ENCODE peak calls at places on chromosomes 1 and 21, in seven cellular contexts. One of them, this sample, is unnamed.

GRCh38 chr1:5947071-5947821 is 45.0 kb downstream of the NPHP4 start:
- DNase-seq in mesenchymal stem cell: no peak
- DNase-seq in trophoblast cell: no peak
- DNase-seq in H1: no peak
- DNase-seq in IMR-90: no peak
- DNase-seq in neuronal stem cell: no peak
- DNase-seq in H9: peak; percentile 17
- DNase-seq in this sample: no peak

GRCh38 chr1:243288062-243288461 is 32.2 kb downstream of the SDCCAG8 start:
- DNase-seq in mesenchymal stem cell: no peak
- DNase-seq in trophoblast cell: no peak
- DNase-seq in IMR-90: no peak
- DNase-seq in H1: no peak
- DNase-seq in neuronal stem cell: no peak
- DNase-seq in H9: no peak
- DNase-seq in this sample: no peak

GRCh38 chr1:55061000-55061705 is 21.8 kb downstream of the PCSK9 start:
- DNase-seq in mesenchymal stem cell: no peak
- DNase-seq in H9: peak; percentile 26
- DNase-seq in IMR-90: no peak
- DNase-seq in neuronal stem cell: no peak
- DNase-seq in H1: no peak
- DNase-seq in trophoblast cell: no peak
- DNase-seq in this sample: no peak

GRCh38 chr21:25323356-25323949 is 283.8 kb downstream of the MRPL39 start:
- DNase-seq in IMR-90: no peak
- DNase-seq in mesenchymal stem cell: no peak
- DNase-seq in H9: no peak
- DNase-seq in neuronal stem cell: no peak
- DNase-seq in H1: no peak
- DNase-seq in trophoblast cell: no peak
- DNase-seq in this sample: no peak

GRCh38 chr1:236041899-236042618 is 22.8 kb downstream of the NID1 start:
- DNase-seq in mesenchymal stem cell: no peak
- DNase-seq in IMR-90: no peak
- DNase-seq in trophoblast cell: no peak
- DNase-seq in neuronal stem cell: no peak
- DNase-seq in H9: no peak
- DNase-seq in H1: no peak
- DNase-seq in this sample: no peak

GRCh38 chr1:155174334-155175280 is 958 bp downstream of the TRIM46 start:
- DNase-seq in mesenchymal stem cell: peak; percentile 40
- DNase-seq in neuronal stem cell: peak; percentile 62
- DNase-seq in IMR-90: peak; percentile 15
- DNase-seq in H9: peak; percentile 75
- DNase-seq in H1: no peak
- DNase-seq in trophoblast cell: no peak
- DNase-seq in this sample: peak; percentile 47

GRCh38 chr21:18460979-18461378 is 57.4 kb upstream of the TMPRSS15 start:
- DNase-seq in IMR-90: no peak
- DNase-seq in trophoblast cell: no peak
- DNase-seq in neuronal stem cell: no peak
- DNase-seq in H9: no peak
- DNase-seq in H1: no peak
- DNase-seq in mesenchymal stem cell: no peak
- DNase-seq in this sample: no peak

GRCh38 chr1:109112056-109112651 is 1.8 kb upstream of the ELAPOR1 start:
- DNase-seq in H9: no peak
- DNase-seq in neuronal stem cell: no peak
- DNase-seq in trophoblast cell: peak; percentile 67
- DNase-seq in mesenchymal stem cell: peak; percentile 63
- DNase-seq in H1: no peak
- DNase-seq in IMR-90: peak; percentile 41
- DNase-seq in this sample: peak; percentile 43

GRCh38 chr1:200153277-200154055 is 126.0 kb downstream of the NR5A2 start:
- DNase-seq in H1: no peak
- DNase-seq in mesenchymal stem cell: peak; percentile 14
- DNase-seq in IMR-90: no peak
- DNase-seq in trophoblast cell: no peak
- DNase-seq in neuronal stem cell: no peak
- DNase-seq in H9: no peak
- DNase-seq in this sample: no peak

GRCh38 chr1:110630770-110631663 is 24.9 kb upstream of the KCNA2 start:
- DNase-seq in mesenchymal stem cell: peak; percentile 42
- DNase-seq in H9: peak; percentile 88
- DNase-seq in neuronal stem cell: peak; percentile 69
- DNase-seq in H1: peak; percentile 54
- DNase-seq in IMR-90: peak; percentile 46
- DNase-seq in trophoblast cell: peak; percentile 92
- DNase-seq in this sample: peak; percentile 80

GRCh38 chr1:42214447-42214871 is 49.9 kb upstream of the GUCA2A start:
- DNase-seq in trophoblast cell: peak; percentile 53
- DNase-seq in H9: no peak
- DNase-seq in mesenchymal stem cell: peak; percentile 43
- DNase-seq in IMR-90: peak; percentile 80
- DNase-seq in neuronal stem cell: no peak
- DNase-seq in H1: no peak
- DNase-seq in this sample: no peak

GRCh38 chr1:192436441-192437078 is 119.8 kb downstream of the RGS21 start:
- DNase-seq in IMR-90: no peak
- DNase-seq in mesenchymal stem cell: no peak
- DNase-seq in H1: no peak
- DNase-seq in trophoblast cell: no peak
- DNase-seq in H9: no peak
- DNase-seq in neuronal stem cell: no peak
- DNase-seq in this sample: peak; percentile 47

GRCh38 chr1:162349635-162350330 is 26.9 kb downstream of the SPATA46 start:
- DNase-seq in neuronal stem cell: no peak
- DNase-seq in trophoblast cell: peak; percentile 85
- DNase-seq in H1: no peak
- DNase-seq in IMR-90: peak; percentile 77
- DNase-seq in mesenchymal stem cell: peak; percentile 90
- DNase-seq in H9: no peak
- DNase-seq in this sample: peak; percentile 23

GRCh38 chr1:958823-959729 is at the start of gene NOC2L:
- DNase-seq in mesenchymal stem cell: peak; percentile 86
- DNase-seq in IMR-90: peak; percentile 79
- DNase-seq in trophoblast cell: peak; percentile 90
- DNase-seq in H1: no peak
- DNase-seq in H9: peak; percentile 91
- DNase-seq in neuronal stem cell: peak; percentile 87
- DNase-seq in this sample: peak; percentile 90

GRCh38 chr1:176786274-176786673 is 323.3 kb downstream of the PAPPA2 start:
- DNase-seq in H1: no peak
- DNase-seq in IMR-90: no peak
- DNase-seq in neuronal stem cell: no peak
- DNase-seq in mesenchymal stem cell: no peak
- DNase-seq in H9: no peak
- DNase-seq in trophoblast cell: peak; percentile 51
- DNase-seq in this sample: no peak

GRCh38 chr1:202133016-202133415 is 10.3 kb downstream of the GPR37L1 start:
- DNase-seq in H9: no peak
- DNase-seq in IMR-90: no peak
- DNase-seq in mesenchymal stem cell: no peak
- DNase-seq in H1: no peak
- DNase-seq in neuronal stem cell: no peak
- DNase-seq in trophoblast cell: no peak
- DNase-seq in this sample: no peak

GRCh38 chr1:174652496-174653280 is 204.9 kb downstream of the GPR52 start:
- DNase-seq in trophoblast cell: no peak
- DNase-seq in IMR-90: no peak
- DNase-seq in mesenchymal stem cell: peak; percentile 8
- DNase-seq in neuronal stem cell: peak; percentile 3
- DNase-seq in H9: peak; percentile 46
- DNase-seq in H1: no peak
- DNase-seq in this sample: peak; percentile 65

GRCh38 chr1:120179420-120180348 is 3.4 kb upstream of the SEC22B start:
- DNase-seq in neuronal stem cell: peak; percentile 15
- DNase-seq in mesenchymal stem cell: peak; percentile 78
- DNase-seq in H1: no peak
- DNase-seq in trophoblast cell: peak; percentile 86
- DNase-seq in IMR-90: peak; percentile 90
- DNase-seq in H9: peak; percentile 38
- DNase-seq in this sample: peak; percentile 69

GRCh38 chr1:25022361-25023189 is 92.5 kb upstream of the RUNX3 start:
- DNase-seq in H1: peak; percentile 23
- DNase-seq in H9: peak; percentile 59
- DNase-seq in neuronal stem cell: no peak
- DNase-seq in mesenchymal stem cell: peak; percentile 100
- DNase-seq in IMR-90: peak; percentile 96
- DNase-seq in trophoblast cell: peak; percentile 46
- DNase-seq in this sample: peak; percentile 91

GRCh38 chr1:201703646-201704438 is 125.1 kb upstream of the IPO9 start:
- DNase-seq in H1: peak; percentile 65
- DNase-seq in mesenchymal stem cell: peak; percentile 84
- DNase-seq in trophoblast cell: peak; percentile 90
- DNase-seq in H9: peak; percentile 90
- DNase-seq in neuronal stem cell: peak; percentile 80
- DNase-seq in IMR-90: peak; percentile 77
- DNase-seq in this sample: peak; percentile 86

GRCh38 chr1:32769524-32770220 is 47.5 kb downstream of the YARS1 start:
- DNase-seq in mesenchymal stem cell: peak; percentile 58
- DNase-seq in trophoblast cell: peak; percentile 89
- DNase-seq in IMR-90: peak; percentile 45
- DNase-seq in H1: no peak
- DNase-seq in neuronal stem cell: no peak
- DNase-seq in H9: no peak
- DNase-seq in this sample: no peak

GRCh38 chr1:106924360-106924759 is 132.1 kb upstream of the PRMT6 start:
- DNase-seq in neuronal stem cell: peak; percentile 37
- DNase-seq in H9: peak; percentile 54
- DNase-seq in mesenchymal stem cell: no peak
- DNase-seq in H1: peak; percentile 23
- DNase-seq in trophoblast cell: no peak
- DNase-seq in IMR-90: peak; percentile 33
- DNase-seq in this sample: peak; percentile 93

GRCh38 chr1:156750932-156751723 is at the start of gene HDGF:
- DNase-seq in neuronal stem cell: no peak
- DNase-seq in mesenchymal stem cell: peak; percentile 62
- DNase-seq in H9: no peak
- DNase-seq in trophoblast cell: peak; percentile 85
- DNase-seq in H1: no peak
- DNase-seq in IMR-90: no peak
- DNase-seq in this sample: peak; percentile 68

GRCh38 chr21:15928686-15929085 is 198.9 kb downstream of the USP25 start:
- DNase-seq in neuronal stem cell: no peak
- DNase-seq in H1: no peak
- DNase-seq in H9: no peak
- DNase-seq in IMR-90: no peak
- DNase-seq in trophoblast cell: no peak
- DNase-seq in mesenchymal stem cell: no peak
- DNase-seq in this sample: no peak

GRCh38 chr1:66598670-66599069 is 64.7 kb downstream of the SGIP1 start:
- DNase-seq in trophoblast cell: peak; percentile 47
- DNase-seq in H1: no peak
- DNase-seq in neuronal stem cell: no peak
- DNase-seq in IMR-90: peak; percentile 88
- DNase-seq in mesenchymal stem cell: peak; percentile 72
- DNase-seq in H9: no peak
- DNase-seq in this sample: peak; percentile 21

GRCh38 chr1:99240621-99241020 is 23.7 kb upstream of the PLPPR4 start:
- DNase-seq in IMR-90: no peak
- DNase-seq in neuronal stem cell: no peak
- DNase-seq in H1: no peak
- DNase-seq in trophoblast cell: no peak
- DNase-seq in H9: no peak
- DNase-seq in mesenchymal stem cell: no peak
- DNase-seq in this sample: no peak
- H3K18ac ChIP-seq in IMR-90: no peak overlapping the region
- H3K18ac ChIP-seq in neuronal stem cell: no peak overlapping the region
- H3K18ac ChIP-seq in H1: no peak overlapping the region
- H3K18ac ChIP-seq in trophoblast cell: no peak overlapping the region
- H3K18ac ChIP-seq in H9: no peak overlapping the region
- H3K18ac ChIP-seq in mesenchymal stem cell: no peak overlapping the region
- H3K18ac ChIP-seq in this sample: no peak overlapping the region

GRCh38 chr1:22117851-22118250 is 25.0 kb downstream of the WNT4 start:
- DNase-seq in neuronal stem cell: no peak
- DNase-seq in mesenchymal stem cell: no peak
- DNase-seq in H1: no peak
- DNase-seq in H9: peak; percentile 13
- DNase-seq in IMR-90: no peak
- DNase-seq in trophoblast cell: no peak
- DNase-seq in this sample: no peak
- H3K18ac ChIP-seq in neuronal stem cell: no peak overlapping the region
- H3K18ac ChIP-seq in mesenchymal stem cell: no peak overlapping the region
- H3K18ac ChIP-seq in H1: no peak overlapping the region
- H3K18ac ChIP-seq in H9: no peak overlapping the region
- H3K18ac ChIP-seq in IMR-90: no peak overlapping the region
- H3K18ac ChIP-seq in trophoblast cell: no peak overlapping the region
- H3K18ac ChIP-seq in this sample: no peak overlapping the region

DNA sequence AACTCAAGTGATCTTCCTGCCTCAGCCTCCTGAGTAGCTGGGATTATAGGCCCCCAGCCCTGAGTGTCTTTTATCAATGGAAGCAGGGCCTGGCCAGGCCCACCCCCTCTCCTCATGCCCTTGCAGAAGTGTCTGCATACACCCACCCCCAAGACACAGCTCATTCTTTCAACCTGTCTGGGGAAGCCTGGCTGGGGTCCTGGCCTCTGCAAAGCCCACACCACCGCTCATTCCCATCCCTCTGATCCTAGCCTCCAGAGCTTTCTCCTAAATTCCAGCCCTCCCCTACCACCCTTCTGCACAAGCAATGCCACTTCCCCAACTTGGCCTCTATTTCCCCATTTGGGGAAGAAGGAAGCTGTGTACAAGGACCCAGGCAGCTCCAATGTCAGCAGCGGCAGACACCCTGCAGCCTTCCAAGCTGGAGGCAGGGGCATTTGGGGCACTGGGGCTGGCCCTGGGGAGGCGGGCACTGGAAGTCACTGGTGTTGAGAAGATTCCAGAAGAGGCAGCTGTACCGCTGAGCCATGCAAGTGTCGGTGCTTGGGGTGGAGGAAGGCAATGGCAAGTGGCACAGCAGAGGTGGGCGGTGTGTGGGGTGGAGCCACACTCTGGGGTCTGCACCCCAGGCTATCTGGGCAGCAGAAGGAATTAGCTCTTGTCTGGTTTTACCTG is 33.7 kb upstream of the ARF1 start:
- DNase-seq in mesenchymal stem cell: no peak
- DNase-seq in H1: no peak
- DNase-seq in neuronal stem cell: no peak
- DNase-seq in trophoblast cell: no peak
- DNase-seq in IMR-90: no peak
- DNase-seq in H9: no peak
- DNase-seq in this sample: no peak
- H3K18ac ChIP-seq in mesenchymal stem cell: no peak overlapping the region
- H3K18ac ChIP-seq in H1: no peak overlapping the region
- H3K18ac ChIP-seq in neuronal stem cell: peak overlapping the region; percentile 29
- H3K18ac ChIP-seq in trophoblast cell: no peak overlapping the region
- H3K18ac ChIP-seq in IMR-90: no peak overlapping the region
- H3K18ac ChIP-seq in H9: no peak overlapping the region
- H3K18ac ChIP-seq in this sample: no peak overlapping the region

DNA sequence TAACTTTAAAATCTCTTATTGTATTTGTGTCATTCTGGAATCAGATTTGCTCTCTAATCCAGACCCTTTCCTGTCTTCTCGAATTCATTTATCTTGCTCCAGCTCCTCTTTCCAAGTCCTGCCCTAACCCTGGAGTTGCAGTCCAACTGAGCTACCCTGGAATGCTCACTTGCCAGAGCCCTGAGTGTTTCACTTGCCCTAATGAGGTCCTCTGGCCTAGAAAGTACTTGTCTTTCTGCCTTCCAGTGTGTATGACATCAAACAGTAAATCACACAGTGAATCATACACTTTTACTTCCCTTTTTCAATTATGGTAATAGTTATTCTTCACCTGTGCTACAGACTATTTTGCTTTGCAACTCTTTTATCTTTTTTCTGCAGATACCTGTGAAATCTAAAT is 96.9 kb downstream of the NEK7 start:
- DNase-seq in IMR-90: peak; percentile 75
- DNase-seq in H9: no peak
- DNase-seq in trophoblast cell: peak; percentile 69
- DNase-seq in neuronal stem cell: no peak
- DNase-seq in mesenchymal stem cell: peak; percentile 67
- DNase-seq in H1: no peak
- DNase-seq in this sample: no peak
- H3K18ac ChIP-seq in IMR-90: no peak overlapping the region
- H3K18ac ChIP-seq in H9: no peak overlapping the region
- H3K18ac ChIP-seq in trophoblast cell: no peak overlapping the region
- H3K18ac ChIP-seq in neuronal stem cell: no peak overlapping the region
- H3K18ac ChIP-seq in mesenchymal stem cell: no peak overlapping the region
- H3K18ac ChIP-seq in H1: no peak overlapping the region
- H3K18ac ChIP-seq in this sample: no peak overlapping the region